ENCODE peak calls at places on chromosome 19, in six cellular contexts. One of them, this sample, is unnamed.

GRCh38 chr19:56837492-56837891 is 3.0 kb downstream of the PEG3 start:
- DNase-seq in coronary artery: peak
- DNase-seq in fibroblast of the aortic adventitia: no peak
- DNase-seq in EL: no peak
- DNase-seq in cardiac muscle cell: peak
- DNase-seq in tibial nerve: peak
- DNase-seq in this sample: no peak

GRCh38 chr19:46270521-46271256 is 26.2 kb upstream of the HIF3A start:
- DNase-seq in EL: no peak
- DNase-seq in fibroblast of the aortic adventitia: no peak
- DNase-seq in tibial nerve: no peak
- DNase-seq in coronary artery: no peak
- DNase-seq in cardiac muscle cell: no peak
- DNase-seq in this sample: no peak

GRCh38 chr19:45613926-45614725 is 12.1 kb upstream of the GPR4 start:
- DNase-seq in coronary artery: no peak
- DNase-seq in tibial nerve: no peak
- DNase-seq in fibroblast of the aortic adventitia: peak
- DNase-seq in EL: peak
- DNase-seq in cardiac muscle cell: peak
- DNase-seq in this sample: peak

GRCh38 chr19:14150770-14151661 is 14.6 kb upstream of the ASF1B start:
- DNase-seq in EL: no peak
- DNase-seq in tibial nerve: no peak
- DNase-seq in fibroblast of the aortic adventitia: no peak
- DNase-seq in coronary artery: no peak
- DNase-seq in cardiac muscle cell: no peak
- DNase-seq in this sample: no peak

GRCh38 chr19:50358483-50359431 is 6.7 kb downstream of the NAPSA start:
- DNase-seq in fibroblast of the aortic adventitia: peak
- DNase-seq in cardiac muscle cell: peak
- DNase-seq in coronary artery: no peak
- DNase-seq in tibial nerve: no peak
- DNase-seq in EL: peak
- DNase-seq in this sample: no peak

GRCh38 chr19:30008169-30008568 is 66.1 kb downstream of the URI1 start:
- DNase-seq in fibroblast of the aortic adventitia: no peak
- DNase-seq in cardiac muscle cell: no peak
- DNase-seq in EL: no peak
- DNase-seq in tibial nerve: no peak
- DNase-seq in coronary artery: no peak
- DNase-seq in this sample: no peak

GRCh38 chr19:8487137-8487851 is 15.1 kb downstream of the PRAM1 start:
- DNase-seq in fibroblast of the aortic adventitia: no peak
- DNase-seq in coronary artery: no peak
- DNase-seq in cardiac muscle cell: no peak
- DNase-seq in tibial nerve: peak
- DNase-seq in EL: no peak
- DNase-seq in this sample: no peak

GRCh38 chr19:46609511-46610412 is 8.6 kb downstream of the CALM3 start:
- DNase-seq in fibroblast of the aortic adventitia: no peak
- DNase-seq in coronary artery: no peak
- DNase-seq in tibial nerve: no peak
- DNase-seq in cardiac muscle cell: no peak
- DNase-seq in EL: no peak
- DNase-seq in this sample: no peak

GRCh38 chr19:6047741-6048231 is 62.5 kb downstream of the RFX2 start:
- DNase-seq in tibial nerve: no peak
- DNase-seq in cardiac muscle cell: peak
- DNase-seq in EL: peak
- DNase-seq in coronary artery: no peak
- DNase-seq in fibroblast of the aortic adventitia: peak
- DNase-seq in this sample: peak

GRCh38 chr19:425056-425455 is 16.1 kb upstream of the C2CD4C start:
- DNase-seq in tibial nerve: no peak
- DNase-seq in fibroblast of the aortic adventitia: no peak
- DNase-seq in cardiac muscle cell: no peak
- DNase-seq in coronary artery: no peak
- DNase-seq in EL: no peak
- DNase-seq in this sample: no peak

GRCh38 chr19:32397736-32398135 is 7.8 kb upstream of the DPY19L3 start:
- DNase-seq in EL: peak
- DNase-seq in tibial nerve: no peak
- DNase-seq in cardiac muscle cell: peak
- DNase-seq in coronary artery: no peak
- DNase-seq in fibroblast of the aortic adventitia: peak
- DNase-seq in this sample: no peak

GRCh38 chr19:47469719-47470118 is 2.0 kb downstream of the SLC8A2 start:
- DNase-seq in coronary artery: no peak
- DNase-seq in tibial nerve: no peak
- DNase-seq in fibroblast of the aortic adventitia: no peak
- DNase-seq in EL: no peak
- DNase-seq in cardiac muscle cell: no peak
- DNase-seq in this sample: no peak

GRCh38 chr19:47227347-47228167 is 3.4 kb downstream of the BBC3 start:
- DNase-seq in cardiac muscle cell: peak
- DNase-seq in tibial nerve: peak
- DNase-seq in fibroblast of the aortic adventitia: peak
- DNase-seq in coronary artery: peak
- DNase-seq in EL: peak
- DNase-seq in this sample: peak

GRCh38 chr19:2561895-2562294 is 86.0 kb downstream of the GADD45B start:
- DNase-seq in cardiac muscle cell: no peak
- DNase-seq in coronary artery: no peak
- DNase-seq in tibial nerve: no peak
- DNase-seq in EL: no peak
- DNase-seq in fibroblast of the aortic adventitia: no peak
- DNase-seq in this sample: no peak

GRCh38 chr19:42634409-42635232 is 39.9 kb upstream of the CEACAM8 start:
- DNase-seq in EL: peak
- DNase-seq in tibial nerve: peak
- DNase-seq in fibroblast of the aortic adventitia: peak
- DNase-seq in cardiac muscle cell: peak
- DNase-seq in coronary artery: no peak
- DNase-seq in this sample: peak

GRCh38 chr19:44890366-44891015 is 563 bp upstream of the TOMM40 start:
- DNase-seq in tibial nerve: peak
- DNase-seq in cardiac muscle cell: peak
- DNase-seq in EL: peak
- DNase-seq in fibroblast of the aortic adventitia: peak
- DNase-seq in coronary artery: no peak
- DNase-seq in this sample: peak

GRCh38 chr19:48481846-48482639 is 12.9 kb downstream of the CYTH2 start:
- DNase-seq in coronary artery: no peak
- DNase-seq in tibial nerve: no peak
- DNase-seq in EL: peak
- DNase-seq in fibroblast of the aortic adventitia: peak
- DNase-seq in cardiac muscle cell: no peak
- DNase-seq in this sample: no peak